ENCODE peak calls at places on chromosomes 2 and 18, in six cellular contexts. One of them, this sample, is unnamed.

GRCh38 chr2:229910832-229911412 is 10.9 kb downstream of the TRIP12 start:
- DNase-seq in coronary artery: no peak
- DNase-seq in RPMI8226: no peak
- DNase-seq in choroid plexus epithelial cell: peak; percentile 47
- DNase-seq in CD8-positive, alpha-beta T cell: no peak
- DNase-seq in IMR-90: no peak
- DNase-seq in this sample: no peak

GRCh38 chr2:47072018-47072691 is 83.0 kb downstream of the STPG4 start:
- DNase-seq in choroid plexus epithelial cell: no peak
- DNase-seq in RPMI8226: no peak
- DNase-seq in CD8-positive, alpha-beta T cell: no peak
- DNase-seq in coronary artery: peak; percentile 97
- DNase-seq in IMR-90: peak; percentile 70
- DNase-seq in this sample: no peak

GRCh38 chr2:237912271-237913192 is 53.1 kb downstream of the RAMP1 start:
- DNase-seq in coronary artery: no peak
- DNase-seq in CD8-positive, alpha-beta T cell: no peak
- DNase-seq in IMR-90: no peak
- DNase-seq in RPMI8226: no peak
- DNase-seq in choroid plexus epithelial cell: no peak
- DNase-seq in this sample: no peak

GRCh38 chr2:83584674-83585073 is 874.4 kb downstream of the SUCLG1 start:
- DNase-seq in coronary artery: no peak
- DNase-seq in IMR-90: no peak
- DNase-seq in CD8-positive, alpha-beta T cell: no peak
- DNase-seq in RPMI8226: no peak
- DNase-seq in choroid plexus epithelial cell: peak; percentile 1
- DNase-seq in this sample: no peak

GRCh38 chr18:6835345-6835744 is 105.8 kb downstream of the ARHGAP28 start:
- DNase-seq in IMR-90: peak; percentile 76
- DNase-seq in RPMI8226: no peak
- DNase-seq in CD8-positive, alpha-beta T cell: no peak
- DNase-seq in coronary artery: no peak
- DNase-seq in choroid plexus epithelial cell: peak; percentile 8
- DNase-seq in this sample: no peak

GRCh38 chr18:73199151-73199550 is 331.4 kb upstream of the NETO1 start:
- DNase-seq in choroid plexus epithelial cell: peak; percentile 58
- DNase-seq in coronary artery: no peak
- DNase-seq in RPMI8226: no peak
- DNase-seq in IMR-90: peak; percentile 68
- DNase-seq in CD8-positive, alpha-beta T cell: no peak
- DNase-seq in this sample: no peak

GRCh38 chr2:28437918-28438317 is 45.3 kb downstream of the FOSL2 start:
- DNase-seq in RPMI8226: no peak
- DNase-seq in CD8-positive, alpha-beta T cell: no peak
- DNase-seq in IMR-90: no peak
- DNase-seq in coronary artery: peak; percentile 56
- DNase-seq in choroid plexus epithelial cell: no peak
- DNase-seq in this sample: no peak

GRCh38 chr2:77479895-77480294 is 42.3 kb downstream of the LRRTM4 start:
- DNase-seq in coronary artery: no peak
- DNase-seq in CD8-positive, alpha-beta T cell: no peak
- DNase-seq in IMR-90: no peak
- DNase-seq in choroid plexus epithelial cell: no peak
- DNase-seq in RPMI8226: no peak
- DNase-seq in this sample: no peak

GRCh38 chr18:61817086-61817485 is 75.7 kb downstream of the RNF152 start:
- DNase-seq in choroid plexus epithelial cell: peak; percentile 26
- DNase-seq in CD8-positive, alpha-beta T cell: no peak
- DNase-seq in IMR-90: peak; percentile 45
- DNase-seq in coronary artery: no peak
- DNase-seq in RPMI8226: no peak
- DNase-seq in this sample: no peak

GRCh38 chr18:7592305-7593071 is 25.4 kb downstream of the PTPRM start:
- DNase-seq in RPMI8226: peak; percentile 47
- DNase-seq in coronary artery: no peak
- DNase-seq in choroid plexus epithelial cell: no peak
- DNase-seq in CD8-positive, alpha-beta T cell: no peak
- DNase-seq in IMR-90: no peak
- DNase-seq in this sample: no peak

GRCh38 chr18:62802523-62802922 is 87.2 kb downstream of the PHLPP1 start:
- DNase-seq in IMR-90: no peak
- DNase-seq in coronary artery: no peak
- DNase-seq in RPMI8226: peak; percentile 15
- DNase-seq in choroid plexus epithelial cell: peak; percentile 55
- DNase-seq in CD8-positive, alpha-beta T cell: no peak
- DNase-seq in this sample: no peak

GRCh38 chr18:52504589-52504988 is 164.6 kb downstream of the DCC start:
- DNase-seq in coronary artery: no peak
- DNase-seq in choroid plexus epithelial cell: no peak
- DNase-seq in CD8-positive, alpha-beta T cell: no peak
- DNase-seq in RPMI8226: no peak
- DNase-seq in IMR-90: no peak
- DNase-seq in this sample: no peak

GRCh38 chr18:56298935-56299334 is 339.5 kb downstream of the TXNL1 start:
- DNase-seq in choroid plexus epithelial cell: peak; percentile 30
- DNase-seq in IMR-90: peak; percentile 62
- DNase-seq in coronary artery: no peak
- DNase-seq in RPMI8226: no peak
- DNase-seq in CD8-positive, alpha-beta T cell: no peak
- DNase-seq in this sample: no peak

GRCh38 chr2:113370478-113371091 is 66.9 kb upstream of the ZNG1B start:
- DNase-seq in CD8-positive, alpha-beta T cell: peak; percentile 78
- DNase-seq in RPMI8226: peak; percentile 74
- DNase-seq in coronary artery: no peak
- DNase-seq in IMR-90: peak; percentile 72
- DNase-seq in choroid plexus epithelial cell: peak; percentile 87
- DNase-seq in this sample: peak; percentile 52

GRCh38 chr2:3420076-3420848 is 40.8 kb downstream of the TRAPPC12 start:
- DNase-seq in IMR-90: no peak
- DNase-seq in choroid plexus epithelial cell: no peak
- DNase-seq in CD8-positive, alpha-beta T cell: no peak
- DNase-seq in RPMI8226: no peak
- DNase-seq in coronary artery: no peak
- DNase-seq in this sample: no peak

GRCh38 chr2:60602828-60603532 is 49.5 kb upstream of the BCL11A start:
- DNase-seq in coronary artery: no peak
- DNase-seq in CD8-positive, alpha-beta T cell: no peak
- DNase-seq in IMR-90: no peak
- DNase-seq in choroid plexus epithelial cell: peak; percentile 5
- DNase-seq in RPMI8226: no peak
- DNase-seq in this sample: no peak

GRCh38 chr18:35810505-35810904 is 162.0 kb upstream of the RMP24 start:
- DNase-seq in choroid plexus epithelial cell: no peak
- DNase-seq in RPMI8226: no peak
- DNase-seq in coronary artery: no peak
- DNase-seq in CD8-positive, alpha-beta T cell: no peak
- DNase-seq in IMR-90: no peak
- DNase-seq in this sample: no peak

GRCh38 chr18:79496978-79497637 is 101.4 kb downstream of the NFATC1 start:
- DNase-seq in RPMI8226: no peak
- DNase-seq in choroid plexus epithelial cell: peak; percentile 73
- DNase-seq in coronary artery: no peak
- DNase-seq in IMR-90: peak; percentile 57
- DNase-seq in CD8-positive, alpha-beta T cell: no peak
- DNase-seq in this sample: no peak

GRCh38 chr18:44033144-44033543 is 647.5 kb upstream of the SETBP1 start:
- DNase-seq in choroid plexus epithelial cell: no peak
- DNase-seq in coronary artery: no peak
- DNase-seq in IMR-90: no peak
- DNase-seq in CD8-positive, alpha-beta T cell: no peak
- DNase-seq in RPMI8226: no peak
- DNase-seq in this sample: no peak

GRCh38 chr2:224608104-224608503 is 22.9 kb upstream of the CUL3 start:
- DNase-seq in coronary artery: no peak
- DNase-seq in CD8-positive, alpha-beta T cell: no peak
- DNase-seq in RPMI8226: no peak
- DNase-seq in choroid plexus epithelial cell: no peak
- DNase-seq in IMR-90: no peak
- DNase-seq in this sample: no peak

GRCh38 chr2:180573951-180574350 is 406.5 kb upstream of the UBE2E3 start:
- DNase-seq in CD8-positive, alpha-beta T cell: no peak
- DNase-seq in IMR-90: peak; percentile 37
- DNase-seq in RPMI8226: no peak
- DNase-seq in choroid plexus epithelial cell: peak; percentile 15
- DNase-seq in coronary artery: no peak
- DNase-seq in this sample: no peak

GRCh38 chr2:61492476-61492875 is 21.6 kb upstream of the USP34 start:
- DNase-seq in IMR-90: no peak
- DNase-seq in RPMI8226: no peak
- DNase-seq in choroid plexus epithelial cell: no peak
- DNase-seq in CD8-positive, alpha-beta T cell: no peak
- DNase-seq in coronary artery: no peak
- DNase-seq in this sample: no peak

GRCh38 chr2:25426326-25426725 is 84.6 kb upstream of the DNMT3A start:
- DNase-seq in choroid plexus epithelial cell: no peak
- DNase-seq in CD8-positive, alpha-beta T cell: no peak
- DNase-seq in IMR-90: no peak
- DNase-seq in RPMI8226: no peak
- DNase-seq in coronary artery: no peak
- DNase-seq in this sample: no peak

GRCh38 chr2:55771612-55772011 is 78.0 kb upstream of the PNPT1 start:
- DNase-seq in IMR-90: peak; percentile 67
- DNase-seq in CD8-positive, alpha-beta T cell: no peak
- DNase-seq in RPMI8226: no peak
- DNase-seq in coronary artery: no peak
- DNase-seq in choroid plexus epithelial cell: peak; percentile 75
- DNase-seq in this sample: no peak

GRCh38 chr2:22375094-22375493 is 1009.9 kb upstream of the KLHL29 start:
- DNase-seq in IMR-90: no peak
- DNase-seq in RPMI8226: no peak
- DNase-seq in choroid plexus epithelial cell: no peak
- DNase-seq in CD8-positive, alpha-beta T cell: no peak
- DNase-seq in coronary artery: no peak
- DNase-seq in this sample: no peak

GRCh38 chr2:215218587-215219577 is 80.5 kb upstream of the ABCA12 start:
- DNase-seq in IMR-90: no peak
- DNase-seq in choroid plexus epithelial cell: peak; percentile 51
- DNase-seq in CD8-positive, alpha-beta T cell: no peak
- DNase-seq in RPMI8226: no peak
- DNase-seq in coronary artery: no peak
- DNase-seq in this sample: no peak

GRCh38 chr2:85799215-85799956 is 45.6 kb downstream of the ATOH8 start:
- DNase-seq in CD8-positive, alpha-beta T cell: no peak
- DNase-seq in coronary artery: peak; percentile 64
- DNase-seq in choroid plexus epithelial cell: no peak
- DNase-seq in IMR-90: no peak
- DNase-seq in RPMI8226: peak; percentile 40
- DNase-seq in this sample: no peak

This sample was measured in activated T-helper 2 cell treated with anti-CD3 and anti-CD28 coated beads, Interferon-gamma antibody, Interleukin-2, Interleukin-4, amounts not matched to agents 10 μg/mL and 5 μg/mL and 100 μg/mL, durations not matched to agents 14 hours and 24 hours and 36 hours.